ENCODE peak calls at places on chromosomes 7 and 10, in nine cellular contexts. S is testis, F is HFF-Myc, I is IMR-90, U is astrocyte of the spinal cord, L is AG09319, P is HFFc6, R is heart right ventricle, W is choroid plexus epithelial cell. T is an unnamed sample.

GRCh38 chr10:69802424-69803161 is 887 bp downstream of the COL13A1 start:
- DNase-seq in S (no peak), F (no peak), I (peak; percentile 56), U (peak; percentile 72), L (no peak), P (peak; percentile 48), R (peak; percentile 57), W (peak; percentile 65), T (no peak)

GRCh38 chr10:93775330-93775729 is 17.6 kb downstream of the LGI1 start:
- DNase-seq in S (no peak), F (no peak), I (no peak), U (no peak), L (no peak), P (no peak), R (no peak), W (no peak), T (no peak)

GRCh38 chr10:27948191-27948590 is 50.7 kb downstream of the ODAD2 start:
- DNase-seq in S (no peak), F (no peak), I (no peak), U (no peak), L (no peak), P (no peak), R (no peak), W (no peak), T (no peak)

GRCh38 chr10:11795101-11795920 is 27.8 kb upstream of the PROSER2 start:
- DNase-seq in S (no peak), F (no peak), I (no peak), U (no peak), L (no peak), P (no peak), R (no peak), W (no peak), T (no peak)

GRCh38 chr7:124310934-124311390 is 278.1 kb upstream of the TMEM229A start:
- DNase-seq in S (no peak), F (no peak), I (peak; percentile 39), U (no peak), L (no peak), P (no peak), R (no peak), W (no peak), T (no peak)

GRCh38 chr7:74290590-74290950 is 1.4 kb downstream of the CLIP2 start:
- DNase-seq in S (no peak), F (no peak), I (no peak), U (no peak), L (no peak), P (no peak), R (no peak), W (no peak), T (no peak)

GRCh38 chr7:47669178-47669878 is 87.4 kb upstream of the TNS3 start:
- DNase-seq in S (peak; percentile 48), F (peak; percentile 95), I (peak; percentile 96), U (peak; percentile 93), L (peak; percentile 77), P (peak; percentile 93), R (peak; percentile 35), W (peak; percentile 97), T (peak; percentile 88)

GRCh38 chr7:135098391-135098790 is 49.5 kb upstream of the TMEM140 start:
- DNase-seq in S (no peak), F (no peak), I (no peak), U (no peak), L (no peak), P (no peak), R (no peak), W (no peak), T (no peak)

GRCh38 chr10:125263551-125263950 is 103.2 kb upstream of the CTBP2 start:
- DNase-seq in S (no peak), F (no peak), I (peak; percentile 45), U (no peak), L (no peak), P (peak; percentile 29), R (no peak), W (no peak), T (no peak)

GRCh38 chr10:93456480-93456879 is 25.7 kb downstream of the MYOF start:
- DNase-seq in S (no peak), F (no peak), I (peak; percentile 36), U (no peak), L (no peak), P (no peak), R (no peak), W (no peak), T (no peak)

GRCh38 chr7:27165089-27165654 is at the start of gene HOXA9:
- DNase-seq in S (peak; percentile 67), F (no peak), I (peak; percentile 61), U (peak; percentile 83), L (no peak), P (peak; percentile 96), R (no peak), W (no peak), T (peak; percentile 72)

GRCh38 chr7:119664601-119665000 is 608.4 kb upstream of the KCND2 start:
- DNase-seq in S (no peak), F (no peak), I (peak; percentile 70), U (peak; percentile 77), L (no peak), P (peak; percentile 12), R (no peak), W (peak; percentile 87), T (no peak)

GRCh38 chr10:92990615-92991014 is 70.0 kb upstream of the CYP26C1 start:
- DNase-seq in S (no peak), F (no peak), I (peak; percentile 55), U (peak; percentile 30), L (no peak), P (peak; percentile 30), R (no peak), W (peak; percentile 57), T (no peak)

GRCh38 chr7:81407094-81407493 is 362.8 kb downstream of the HGF start:
- DNase-seq in S (no peak), F (peak; percentile 21), I (peak; percentile 10), U (no peak), L (no peak), P (peak; percentile 79), R (no peak), W (no peak), T (no peak)

GRCh38 chr10:117239031-117239430 is 1.9 kb upstream of the SLC18A2 start:
- DNase-seq in S (no peak), F (no peak), I (no peak), U (no peak), L (no peak), P (no peak), R (no peak), W (no peak), T (peak; percentile 51)

GRCh38 chr10:33655165-33655815 is 320.8 kb upstream of the NRP1 start:
- DNase-seq in S (no peak), F (no peak), I (no peak), U (no peak), L (no peak), P (no peak), R (no peak), W (peak; percentile 38), T (no peak)

DNA sequence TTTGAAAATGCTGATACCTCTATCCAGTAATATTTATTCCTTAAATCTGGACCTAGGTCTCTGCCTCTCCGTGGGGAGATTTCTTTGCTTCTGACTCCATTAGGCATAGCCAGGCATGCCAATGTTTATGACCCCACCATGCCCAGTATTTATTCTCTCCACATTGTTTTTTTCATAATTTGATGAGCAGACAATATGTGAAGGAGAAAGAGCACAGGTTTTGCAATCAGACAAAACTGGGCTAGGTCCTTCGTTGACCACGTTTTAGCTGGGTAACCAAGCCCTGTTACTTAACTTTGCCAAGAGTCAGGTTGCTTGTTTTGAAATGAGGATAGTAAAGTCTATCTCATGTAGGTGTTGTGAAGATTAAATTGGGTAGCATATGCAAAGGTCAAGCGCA is 21.6 kb upstream of the PRPS1L1 start:
- DNase-seq in S (no peak), F (no peak), I (no peak), U (no peak), L (no peak), P (no peak), R (no peak), W (no peak), T (no peak)
- TF ChIP-seq CTCF in S (no peak), F (no peak), I (no peak), U (no peak), L (no peak), P (no peak), R (no peak), W (no peak), T (no peak)

GRCh38 chr10:52570490-52570889 is 202.1 kb downstream of the MBL2 start:
- DNase-seq in S (no peak), F (no peak), I (no peak), U (no peak), L (no peak), P (no peak), R (no peak), W (no peak), T (no peak)

GRCh38 chr10:52568309-52568708 is 204.3 kb downstream of the MBL2 start:
- DNase-seq in S (no peak), F (no peak), I (peak; percentile 37), U (no peak), L (no peak), P (peak; percentile 78), R (no peak), W (no peak), T (no peak)

GRCh38 chr10:52566471-52567246 is 205.9 kb downstream of the MBL2 start:
- DNase-seq in S (no peak), F (no peak), I (peak; percentile 69), U (peak; percentile 76), L (peak; percentile 28), P (peak; percentile 69), R (no peak), W (peak; percentile 86), T (no peak)

GRCh38 chr10:52571018-52571417 is 201.6 kb downstream of the MBL2 start:
- DNase-seq in S (no peak), F (no peak), I (peak; percentile 37), U (no peak), L (no peak), P (no peak), R (no peak), W (no peak), T (no peak)

GRCh38 chr10:52567247-52567580 is 205.4 kb downstream of the MBL2 start:
- DNase-seq in S (no peak), F (no peak), I (no peak), U (no peak), L (no peak), P (no peak), R (no peak), W (no peak), T (no peak)
- TF ChIP-seq CTCF in S (no peak), F (no peak), I (no peak), U (no peak), L (no peak), P (peak; percentile 56), R (no peak), W (no peak), T (peak; percentile 4)

GRCh38 chr7:109456116-109456515 is 886.4 kb downstream of the DNAJB9 start:
- DNase-seq in S (no peak), F (no peak), I (no peak), U (no peak), L (no peak), P (no peak), R (no peak), W (no peak), T (no peak)
- TF ChIP-seq CTCF in S (no peak), F (no peak), I (no peak), U (no peak), L (no peak), P (no peak), R (no peak), W (no peak), T (no peak)

DNA sequence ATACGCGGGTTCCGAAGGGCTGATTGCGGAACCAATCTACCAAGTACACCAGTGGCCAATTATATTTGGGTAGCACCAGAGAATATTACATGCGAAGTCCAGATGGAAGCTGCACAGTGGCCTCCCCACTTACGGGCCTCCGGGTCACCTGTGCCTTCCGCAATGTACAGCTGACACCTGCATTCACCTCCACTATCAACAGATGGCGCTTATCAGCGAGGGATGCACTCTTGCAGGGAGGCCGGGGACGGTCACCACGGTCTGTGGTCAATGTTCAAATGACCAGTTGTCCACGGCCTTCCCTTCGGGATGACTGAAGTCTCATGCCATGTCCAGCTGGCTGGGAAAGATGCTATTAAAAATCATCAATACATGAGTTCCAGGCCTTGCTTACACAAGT is 47.6 kb downstream of the SLIT1 start:
- DNase-seq in S (no peak), F (no peak), I (no peak), U (no peak), L (no peak), P (no peak), R (no peak), W (no peak), T (no peak)
- TF ChIP-seq CTCF in S (no peak), F (no peak), I (no peak), U (no peak), L (no peak), P (no peak), R (no peak), W (no peak), T (no peak)

T was measured in chondrocyte.